ENCODE peak calls at places on chromosomes 12 and 14, in eight cellular contexts. One of them, this sample, is unnamed.

GRCh38 chr14:101224356-101225115 is 321.0 kb upstream of the RTL1 start:
- DNase-seq in stimulated activated naive B cell treated with anti-CD40 and anti-IgM and Interleukin-4, amounts not matched to agents 10 μg/mL and 1 μg/mL and 100 μg/mL, for 72 hours: no peak
- DNase-seq in kidney tubule cell: no peak
- DNase-seq in NCI-H2029: no peak
- DNase-seq in ovary: no peak
- DNase-seq in HTR-8/SVneo: no peak
- DNase-seq in AG10803: no peak
- DNase-seq in germinal center: no peak
- DNase-seq in this sample: peak; percentile 59

GRCh38 chr14:101150010-101150409 is 246.5 kb upstream of the RTL1 start:
- DNase-seq in stimulated activated naive B cell treated with anti-CD40 and anti-IgM and Interleukin-4, amounts not matched to agents 10 μg/mL and 1 μg/mL and 100 μg/mL, for 72 hours: no peak
- DNase-seq in kidney tubule cell: no peak
- DNase-seq in NCI-H2029: no peak
- DNase-seq in ovary: no peak
- DNase-seq in HTR-8/SVneo: no peak
- DNase-seq in AG10803: no peak
- DNase-seq in germinal center: no peak
- DNase-seq in this sample: no peak

GRCh38 chr14:91390165-91390778 is 27.3 kb downstream of the CCDC88C start:
- DNase-seq in stimulated activated naive B cell treated with anti-CD40 and anti-IgM and Interleukin-4, amounts not matched to agents 10 μg/mL and 1 μg/mL and 100 μg/mL, for 72 hours: no peak
- DNase-seq in kidney tubule cell: peak; percentile 10
- DNase-seq in NCI-H2029: no peak
- DNase-seq in ovary: no peak
- DNase-seq in HTR-8/SVneo: no peak
- DNase-seq in AG10803: no peak
- DNase-seq in germinal center: no peak
- DNase-seq in this sample: no peak

GRCh38 chr12:67593871-67594330 is 54.6 kb upstream of the DYRK2 start:
- DNase-seq in stimulated activated naive B cell treated with anti-CD40 and anti-IgM and Interleukin-4, amounts not matched to agents 10 μg/mL and 1 μg/mL and 100 μg/mL, for 72 hours: no peak
- DNase-seq in kidney tubule cell: peak; percentile 21
- DNase-seq in NCI-H2029: no peak
- DNase-seq in ovary: no peak
- DNase-seq in HTR-8/SVneo: no peak
- DNase-seq in AG10803: no peak
- DNase-seq in germinal center: no peak
- DNase-seq in this sample: no peak

GRCh38 chr12:9404469-9405260 is 196.5 kb upstream of the PZP start:
- DNase-seq in stimulated activated naive B cell treated with anti-CD40 and anti-IgM and Interleukin-4, amounts not matched to agents 10 μg/mL and 1 μg/mL and 100 μg/mL, for 72 hours: no peak
- DNase-seq in kidney tubule cell: no peak
- DNase-seq in NCI-H2029: no peak
- DNase-seq in ovary: no peak
- DNase-seq in HTR-8/SVneo: peak; percentile 4
- DNase-seq in AG10803: no peak
- DNase-seq in germinal center: no peak
- DNase-seq in this sample: no peak

GRCh38 chr12:47767197-47767724 is 5.8 kb upstream of the SLC48A1 start:
- DNase-seq in stimulated activated naive B cell treated with anti-CD40 and anti-IgM and Interleukin-4, amounts not matched to agents 10 μg/mL and 1 μg/mL and 100 μg/mL, for 72 hours: peak; percentile 41
- DNase-seq in kidney tubule cell: peak; percentile 70
- DNase-seq in NCI-H2029: peak; percentile 38
- DNase-seq in ovary: no peak
- DNase-seq in HTR-8/SVneo: no peak
- DNase-seq in AG10803: peak; percentile 43
- DNase-seq in germinal center: peak; percentile 57
- DNase-seq in this sample: no peak

GRCh38 chr14:101624579-101624978 is 63.3 kb downstream of the DIO3 start:
- DNase-seq in stimulated activated naive B cell treated with anti-CD40 and anti-IgM and Interleukin-4, amounts not matched to agents 10 μg/mL and 1 μg/mL and 100 μg/mL, for 72 hours: no peak
- DNase-seq in kidney tubule cell: no peak
- DNase-seq in NCI-H2029: no peak
- DNase-seq in ovary: no peak
- DNase-seq in HTR-8/SVneo: no peak
- DNase-seq in AG10803: no peak
- DNase-seq in germinal center: no peak
- DNase-seq in this sample: no peak

GRCh38 chr14:49870908-49871307 is 18.3 kb upstream of the NEMF start:
- DNase-seq in stimulated activated naive B cell treated with anti-CD40 and anti-IgM and Interleukin-4, amounts not matched to agents 10 μg/mL and 1 μg/mL and 100 μg/mL, for 72 hours: no peak
- DNase-seq in kidney tubule cell: no peak
- DNase-seq in NCI-H2029: no peak
- DNase-seq in ovary: no peak
- DNase-seq in HTR-8/SVneo: no peak
- DNase-seq in AG10803: no peak
- DNase-seq in germinal center: no peak
- DNase-seq in this sample: no peak

GRCh38 chr12:11980133-11980532 is 90.6 kb upstream of the BCL2L14 start:
- DNase-seq in stimulated activated naive B cell treated with anti-CD40 and anti-IgM and Interleukin-4, amounts not matched to agents 10 μg/mL and 1 μg/mL and 100 μg/mL, for 72 hours: no peak
- DNase-seq in kidney tubule cell: no peak
- DNase-seq in NCI-H2029: no peak
- DNase-seq in ovary: no peak
- DNase-seq in HTR-8/SVneo: no peak
- DNase-seq in AG10803: no peak
- DNase-seq in germinal center: no peak
- DNase-seq in this sample: no peak

GRCh38 chr14:20568393-20568792 is 7.5 kb upstream of the RNASE9 start:
- DNase-seq in stimulated activated naive B cell treated with anti-CD40 and anti-IgM and Interleukin-4, amounts not matched to agents 10 μg/mL and 1 μg/mL and 100 μg/mL, for 72 hours: no peak
- DNase-seq in kidney tubule cell: no peak
- DNase-seq in NCI-H2029: no peak
- DNase-seq in ovary: no peak
- DNase-seq in HTR-8/SVneo: no peak
- DNase-seq in AG10803: no peak
- DNase-seq in germinal center: no peak
- DNase-seq in this sample: no peak

GRCh38 chr12:51020448-51021182 is 5.6 kb downstream of the SLC11A2 start:
- DNase-seq in stimulated activated naive B cell treated with anti-CD40 and anti-IgM and Interleukin-4, amounts not matched to agents 10 μg/mL and 1 μg/mL and 100 μg/mL, for 72 hours: no peak
- DNase-seq in kidney tubule cell: no peak
- DNase-seq in NCI-H2029: no peak
- DNase-seq in ovary: no peak
- DNase-seq in HTR-8/SVneo: no peak
- DNase-seq in AG10803: no peak
- DNase-seq in germinal center: no peak
- DNase-seq in this sample: no peak

GRCh38 chr12:47391566-47391965 is 311.8 kb upstream of the AMIGO2 start:
- DNase-seq in stimulated activated naive B cell treated with anti-CD40 and anti-IgM and Interleukin-4, amounts not matched to agents 10 μg/mL and 1 μg/mL and 100 μg/mL, for 72 hours: no peak
- DNase-seq in kidney tubule cell: no peak
- DNase-seq in NCI-H2029: no peak
- DNase-seq in ovary: no peak
- DNase-seq in HTR-8/SVneo: no peak
- DNase-seq in AG10803: no peak
- DNase-seq in germinal center: peak; percentile 29
- DNase-seq in this sample: no peak

GRCh38 chr14:55701638-55702037 is 121.6 kb downstream of the KTN1 start:
- DNase-seq in stimulated activated naive B cell treated with anti-CD40 and anti-IgM and Interleukin-4, amounts not matched to agents 10 μg/mL and 1 μg/mL and 100 μg/mL, for 72 hours: peak; percentile 11
- DNase-seq in kidney tubule cell: peak; percentile 95
- DNase-seq in NCI-H2029: no peak
- DNase-seq in ovary: no peak
- DNase-seq in HTR-8/SVneo: no peak
- DNase-seq in AG10803: peak; percentile 22
- DNase-seq in germinal center: peak; percentile 44
- DNase-seq in this sample: no peak

GRCh38 chr14:61320806-61321384 is 484 bp upstream of the PRKCH start:
- DNase-seq in stimulated activated naive B cell treated with anti-CD40 and anti-IgM and Interleukin-4, amounts not matched to agents 10 μg/mL and 1 μg/mL and 100 μg/mL, for 72 hours: no peak
- DNase-seq in kidney tubule cell: no peak
- DNase-seq in NCI-H2029: no peak
- DNase-seq in ovary: no peak
- DNase-seq in HTR-8/SVneo: no peak
- DNase-seq in AG10803: no peak
- DNase-seq in germinal center: no peak
- DNase-seq in this sample: no peak

GRCh38 chr14:104253901-104254353 is 115.5 kb downstream of the KIF26A start:
- DNase-seq in stimulated activated naive B cell treated with anti-CD40 and anti-IgM and Interleukin-4, amounts not matched to agents 10 μg/mL and 1 μg/mL and 100 μg/mL, for 72 hours: no peak
- DNase-seq in kidney tubule cell: no peak
- DNase-seq in NCI-H2029: no peak
- DNase-seq in ovary: peak; percentile 6
- DNase-seq in HTR-8/SVneo: no peak
- DNase-seq in AG10803: no peak
- DNase-seq in germinal center: no peak
- DNase-seq in this sample: no peak

GRCh38 chr14:71592361-71592760 is 339.9 kb upstream of the RGS6 start:
- DNase-seq in stimulated activated naive B cell treated with anti-CD40 and anti-IgM and Interleukin-4, amounts not matched to agents 10 μg/mL and 1 μg/mL and 100 μg/mL, for 72 hours: no peak
- DNase-seq in kidney tubule cell: peak; percentile 38
- DNase-seq in NCI-H2029: no peak
- DNase-seq in ovary: no peak
- DNase-seq in HTR-8/SVneo: no peak
- DNase-seq in AG10803: no peak
- DNase-seq in germinal center: no peak
- DNase-seq in this sample: no peak

GRCh38 chr14:66359500-66359899 is 126.7 kb upstream of the CCDC196 start:
- DNase-seq in stimulated activated naive B cell treated with anti-CD40 and anti-IgM and Interleukin-4, amounts not matched to agents 10 μg/mL and 1 μg/mL and 100 μg/mL, for 72 hours: no peak
- DNase-seq in kidney tubule cell: peak; percentile 68
- DNase-seq in NCI-H2029: peak; percentile 0
- DNase-seq in ovary: no peak
- DNase-seq in HTR-8/SVneo: peak; percentile 78
- DNase-seq in AG10803: peak; percentile 75
- DNase-seq in germinal center: peak; percentile 45
- DNase-seq in this sample: no peak

GRCh38 chr12:127284021-127284420 is 982.9 kb upstream of the TMEM132C start:
- DNase-seq in stimulated activated naive B cell treated with anti-CD40 and anti-IgM and Interleukin-4, amounts not matched to agents 10 μg/mL and 1 μg/mL and 100 μg/mL, for 72 hours: no peak
- DNase-seq in kidney tubule cell: no peak
- DNase-seq in NCI-H2029: no peak
- DNase-seq in ovary: no peak
- DNase-seq in HTR-8/SVneo: no peak
- DNase-seq in AG10803: peak; percentile 34
- DNase-seq in germinal center: no peak
- DNase-seq in this sample: no peak

GRCh38 chr12:116604883-116605641 is 45.9 kb downstream of the MAP1LC3B2 start:
- DNase-seq in stimulated activated naive B cell treated with anti-CD40 and anti-IgM and Interleukin-4, amounts not matched to agents 10 μg/mL and 1 μg/mL and 100 μg/mL, for 72 hours: no peak
- DNase-seq in kidney tubule cell: no peak
- DNase-seq in NCI-H2029: no peak
- DNase-seq in ovary: no peak
- DNase-seq in HTR-8/SVneo: no peak
- DNase-seq in AG10803: peak; percentile 45
- DNase-seq in germinal center: no peak
- DNase-seq in this sample: no peak

GRCh38 chr12:79737875-79738718 is 47.3 kb upstream of the PAWR start:
- DNase-seq in stimulated activated naive B cell treated with anti-CD40 and anti-IgM and Interleukin-4, amounts not matched to agents 10 μg/mL and 1 μg/mL and 100 μg/mL, for 72 hours: peak; percentile 5
- DNase-seq in kidney tubule cell: peak; percentile 66
- DNase-seq in NCI-H2029: peak; percentile 42
- DNase-seq in ovary: peak; percentile 16
- DNase-seq in HTR-8/SVneo: peak; percentile 44
- DNase-seq in AG10803: peak; percentile 59
- DNase-seq in germinal center: peak; percentile 48
- DNase-seq in this sample: no peak

GRCh38 chr14:56160058-56160457 is 41.8 kb downstream of the PELI2 start:
- DNase-seq in stimulated activated naive B cell treated with anti-CD40 and anti-IgM and Interleukin-4, amounts not matched to agents 10 μg/mL and 1 μg/mL and 100 μg/mL, for 72 hours: no peak
- DNase-seq in kidney tubule cell: no peak
- DNase-seq in NCI-H2029: no peak
- DNase-seq in ovary: no peak
- DNase-seq in HTR-8/SVneo: no peak
- DNase-seq in AG10803: peak; percentile 20
- DNase-seq in germinal center: no peak
- DNase-seq in this sample: no peak

GRCh38 chr14:34035177-34035933 is 84.5 kb upstream of the EGLN3 start:
- DNase-seq in stimulated activated naive B cell treated with anti-CD40 and anti-IgM and Interleukin-4, amounts not matched to agents 10 μg/mL and 1 μg/mL and 100 μg/mL, for 72 hours: no peak
- DNase-seq in kidney tubule cell: peak; percentile 76
- DNase-seq in NCI-H2029: no peak
- DNase-seq in ovary: no peak
- DNase-seq in HTR-8/SVneo: no peak
- DNase-seq in AG10803: no peak
- DNase-seq in germinal center: no peak
- DNase-seq in this sample: no peak

GRCh38 chr14:21258194-21258888 is 10.9 kb downstream of the HNRNPC start:
- DNase-seq in stimulated activated naive B cell treated with anti-CD40 and anti-IgM and Interleukin-4, amounts not matched to agents 10 μg/mL and 1 μg/mL and 100 μg/mL, for 72 hours: no peak
- DNase-seq in kidney tubule cell: no peak
- DNase-seq in NCI-H2029: no peak
- DNase-seq in ovary: no peak
- DNase-seq in HTR-8/SVneo: no peak
- DNase-seq in AG10803: no peak
- DNase-seq in germinal center: no peak
- DNase-seq in this sample: no peak

GRCh38 chr14:20623798-20624197 is 17.7 kb downstream of the OR6S1 start:
- DNase-seq in stimulated activated naive B cell treated with anti-CD40 and anti-IgM and Interleukin-4, amounts not matched to agents 10 μg/mL and 1 μg/mL and 100 μg/mL, for 72 hours: no peak
- DNase-seq in kidney tubule cell: no peak
- DNase-seq in NCI-H2029: no peak
- DNase-seq in ovary: no peak
- DNase-seq in HTR-8/SVneo: no peak
- DNase-seq in AG10803: no peak
- DNase-seq in germinal center: no peak
- DNase-seq in this sample: no peak

GRCh38 chr14:68497016-68497415 is 295.9 kb downstream of the ZFP36L1 start:
- DNase-seq in stimulated activated naive B cell treated with anti-CD40 and anti-IgM and Interleukin-4, amounts not matched to agents 10 μg/mL and 1 μg/mL and 100 μg/mL, for 72 hours: no peak
- DNase-seq in kidney tubule cell: no peak
- DNase-seq in NCI-H2029: no peak
- DNase-seq in ovary: no peak
- DNase-seq in HTR-8/SVneo: no peak
- DNase-seq in AG10803: peak; percentile 49
- DNase-seq in germinal center: no peak
- DNase-seq in this sample: no peak

GRCh38 chr14:92198804-92199203 is 77.0 kb downstream of the CPSF2 start:
- DNase-seq in stimulated activated naive B cell treated with anti-CD40 and anti-IgM and Interleukin-4, amounts not matched to agents 10 μg/mL and 1 μg/mL and 100 μg/mL, for 72 hours: no peak
- DNase-seq in kidney tubule cell: no peak
- DNase-seq in NCI-H2029: no peak
- DNase-seq in ovary: no peak
- DNase-seq in HTR-8/SVneo: no peak
- DNase-seq in AG10803: no peak
- DNase-seq in germinal center: no peak
- DNase-seq in this sample: no peak

GRCh38 chr12:105409881-105410471 is 79.5 kb downstream of the C12orf75 start:
- DNase-seq in stimulated activated naive B cell treated with anti-CD40 and anti-IgM and Interleukin-4, amounts not matched to agents 10 μg/mL and 1 μg/mL and 100 μg/mL, for 72 hours: no peak
- DNase-seq in kidney tubule cell: peak; percentile 17
- DNase-seq in NCI-H2029: peak; percentile 85
- DNase-seq in ovary: no peak
- DNase-seq in HTR-8/SVneo: peak; percentile 25
- DNase-seq in AG10803: peak; percentile 84
- DNase-seq in germinal center: no peak
- DNase-seq in this sample: peak; percentile 70

GRCh38 chr14:80930836-80931389 is 10.6 kb downstream of the CEP128 start:
- DNase-seq in stimulated activated naive B cell treated with anti-CD40 and anti-IgM and Interleukin-4, amounts not matched to agents 10 μg/mL and 1 μg/mL and 100 μg/mL, for 72 hours: peak; percentile 39
- DNase-seq in kidney tubule cell: peak; percentile 97
- DNase-seq in NCI-H2029: no peak
- DNase-seq in ovary: no peak
- DNase-seq in HTR-8/SVneo: peak; percentile 53
- DNase-seq in AG10803: peak; percentile 94
- DNase-seq in germinal center: peak; percentile 11
- DNase-seq in this sample: no peak

GRCh38 chr14:84592770-84593169 is 937.2 kb upstream of the FLRT2 start:
- DNase-seq in stimulated activated naive B cell treated with anti-CD40 and anti-IgM and Interleukin-4, amounts not matched to agents 10 μg/mL and 1 μg/mL and 100 μg/mL, for 72 hours: no peak
- DNase-seq in kidney tubule cell: no peak
- DNase-seq in NCI-H2029: no peak
- DNase-seq in ovary: no peak
- DNase-seq in HTR-8/SVneo: no peak
- DNase-seq in AG10803: no peak
- DNase-seq in germinal center: no peak
- DNase-seq in this sample: no peak

GRCh38 chr14:21252149-21252548 is 17.1 kb downstream of the HNRNPC start:
- DNase-seq in stimulated activated naive B cell treated with anti-CD40 and anti-IgM and Interleukin-4, amounts not matched to agents 10 μg/mL and 1 μg/mL and 100 μg/mL, for 72 hours: no peak
- DNase-seq in kidney tubule cell: no peak
- DNase-seq in NCI-H2029: no peak
- DNase-seq in ovary: no peak
- DNase-seq in HTR-8/SVneo: no peak
- DNase-seq in AG10803: no peak
- DNase-seq in germinal center: no peak
- DNase-seq in this sample: no peak

GRCh38 chr12:59372971-59373370 is 222.9 kb upstream of the SLC16A7 start:
- DNase-seq in stimulated activated naive B cell treated with anti-CD40 and anti-IgM and Interleukin-4, amounts not matched to agents 10 μg/mL and 1 μg/mL and 100 μg/mL, for 72 hours: no peak
- DNase-seq in kidney tubule cell: peak; percentile 18
- DNase-seq in NCI-H2029: no peak
- DNase-seq in ovary: no peak
- DNase-seq in HTR-8/SVneo: peak; percentile 17
- DNase-seq in AG10803: peak; percentile 33
- DNase-seq in germinal center: no peak
- DNase-seq in this sample: no peak

GRCh38 chr12:116609715-116610114 is 50.5 kb downstream of the MAP1LC3B2 start:
- DNase-seq in stimulated activated naive B cell treated with anti-CD40 and anti-IgM and Interleukin-4, amounts not matched to agents 10 μg/mL and 1 μg/mL and 100 μg/mL, for 72 hours: no peak
- DNase-seq in kidney tubule cell: no peak
- DNase-seq in NCI-H2029: no peak
- DNase-seq in ovary: no peak
- DNase-seq in HTR-8/SVneo: no peak
- DNase-seq in AG10803: no peak
- DNase-seq in germinal center: no peak
- DNase-seq in this sample: no peak

GRCh38 chr14:74841230-74842207 is 34.4 kb downstream of the PROX2 start:
- DNase-seq in stimulated activated naive B cell treated with anti-CD40 and anti-IgM and Interleukin-4, amounts not matched to agents 10 μg/mL and 1 μg/mL and 100 μg/mL, for 72 hours: peak; percentile 57
- DNase-seq in kidney tubule cell: no peak
- DNase-seq in NCI-H2029: no peak
- DNase-seq in ovary: no peak
- DNase-seq in HTR-8/SVneo: no peak
- DNase-seq in AG10803: no peak
- DNase-seq in germinal center: peak; percentile 16
- DNase-seq in this sample: no peak

GRCh38 chr12:103169-103981 is 36.8 kb downstream of the IQSEC3 start:
- DNase-seq in stimulated activated naive B cell treated with anti-CD40 and anti-IgM and Interleukin-4, amounts not matched to agents 10 μg/mL and 1 μg/mL and 100 μg/mL, for 72 hours: no peak
- DNase-seq in kidney tubule cell: no peak
- DNase-seq in NCI-H2029: peak; percentile 58
- DNase-seq in ovary: no peak
- DNase-seq in HTR-8/SVneo: no peak
- DNase-seq in AG10803: no peak
- DNase-seq in germinal center: peak; percentile 24
- DNase-seq in this sample: no peak

This sample was measured in aorta.